ENCODE peak calls at places on chromosome 7, in six cellular contexts. One of them, this sample, is unnamed.

GRCh38 chr7:116899308-116899707 is 36.9 kb downstream of the CAPZA2 start:
- DNase-seq in lower lobe of right lung: no peak
- DNase-seq in transverse colon: no peak
- DNase-seq in neural progenitor cell: no peak
- DNase-seq in WERI-Rb-1: no peak
- DNase-seq in mesendoderm: peak; percentile 4
- DNase-seq in this sample: no peak

GRCh38 chr7:139714163-139714901 is 63.5 kb downstream of the HIPK2 start:
- DNase-seq in neural progenitor cell: peak; percentile 26
- DNase-seq in WERI-Rb-1: no peak
- DNase-seq in mesendoderm: peak; percentile 67
- DNase-seq in transverse colon: peak; percentile 54
- DNase-seq in lower lobe of right lung: peak; percentile 81
- DNase-seq in this sample: no peak

GRCh38 chr7:99126921-99127553 is 16.9 kb downstream of the SMURF1 start:
- DNase-seq in mesendoderm: peak; percentile 64
- DNase-seq in neural progenitor cell: no peak
- DNase-seq in WERI-Rb-1: no peak
- DNase-seq in lower lobe of right lung: peak; percentile 72
- DNase-seq in transverse colon: no peak
- DNase-seq in this sample: no peak

GRCh38 chr7:148584154-148584827 is 6.3 kb upstream of the C7orf33 start:
- DNase-seq in mesendoderm: no peak
- DNase-seq in WERI-Rb-1: no peak
- DNase-seq in transverse colon: no peak
- DNase-seq in neural progenitor cell: no peak
- DNase-seq in lower lobe of right lung: no peak
- DNase-seq in this sample: no peak

GRCh38 chr7:28136420-28136819 is 44.2 kb downstream of the JAZF1 start:
- DNase-seq in lower lobe of right lung: no peak
- DNase-seq in mesendoderm: no peak
- DNase-seq in WERI-Rb-1: no peak
- DNase-seq in transverse colon: no peak
- DNase-seq in neural progenitor cell: no peak
- DNase-seq in this sample: no peak

GRCh38 chr7:55309040-55309991 is 55.8 kb upstream of the LANCL2 start:
- DNase-seq in WERI-Rb-1: no peak
- DNase-seq in neural progenitor cell: no peak
- DNase-seq in transverse colon: peak; percentile 11
- DNase-seq in lower lobe of right lung: peak; percentile 48
- DNase-seq in mesendoderm: no peak
- DNase-seq in this sample: no peak

GRCh38 chr7:17620588-17620987 is 319.7 kb downstream of the SNX13 start:
- DNase-seq in lower lobe of right lung: no peak
- DNase-seq in WERI-Rb-1: no peak
- DNase-seq in neural progenitor cell: no peak
- DNase-seq in transverse colon: no peak
- DNase-seq in mesendoderm: no peak
- DNase-seq in this sample: no peak

GRCh38 chr7:45457591-45457990 is 116.6 kb upstream of the ADCY1 start:
- DNase-seq in mesendoderm: no peak
- DNase-seq in neural progenitor cell: no peak
- DNase-seq in transverse colon: no peak
- DNase-seq in WERI-Rb-1: no peak
- DNase-seq in lower lobe of right lung: no peak
- DNase-seq in this sample: no peak

GRCh38 chr7:87413951-87414381 is 61.5 kb downstream of the ABCB4 start:
- DNase-seq in mesendoderm: no peak
- DNase-seq in neural progenitor cell: peak; percentile 84
- DNase-seq in transverse colon: no peak
- DNase-seq in WERI-Rb-1: peak; percentile 76
- DNase-seq in lower lobe of right lung: no peak
- DNase-seq in this sample: peak; percentile 32

GRCh38 chr7:137878333-137878961 is 31.7 kb upstream of the DGKI start:
- DNase-seq in transverse colon: peak; percentile 55
- DNase-seq in WERI-Rb-1: peak; percentile 45
- DNase-seq in mesendoderm: peak; percentile 21
- DNase-seq in lower lobe of right lung: peak; percentile 56
- DNase-seq in neural progenitor cell: no peak
- DNase-seq in this sample: no peak

GRCh38 chr7:104415700-104416099 is 87.3 kb downstream of the LHFPL3 start:
- DNase-seq in WERI-Rb-1: peak; percentile 19
- DNase-seq in lower lobe of right lung: no peak
- DNase-seq in transverse colon: no peak
- DNase-seq in mesendoderm: peak; percentile 18
- DNase-seq in neural progenitor cell: no peak
- DNase-seq in this sample: no peak

GRCh38 chr7:108686494-108686893 is 116.8 kb downstream of the DNAJB9 start:
- DNase-seq in WERI-Rb-1: no peak
- DNase-seq in mesendoderm: no peak
- DNase-seq in lower lobe of right lung: no peak
- DNase-seq in transverse colon: no peak
- DNase-seq in neural progenitor cell: no peak
- DNase-seq in this sample: no peak

GRCh38 chr7:94657771-94658693 is 2.1 kb upstream of the SGCE start:
- DNase-seq in transverse colon: peak; percentile 96
- DNase-seq in lower lobe of right lung: peak; percentile 96
- DNase-seq in WERI-Rb-1: peak; percentile 97
- DNase-seq in neural progenitor cell: peak; percentile 97
- DNase-seq in mesendoderm: peak; percentile 99
- DNase-seq in this sample: peak; percentile 93

GRCh38 chr7:104133238-104133637 is 74.6 kb downstream of the ORC5 start:
- DNase-seq in neural progenitor cell: no peak
- DNase-seq in lower lobe of right lung: no peak
- DNase-seq in WERI-Rb-1: no peak
- DNase-seq in transverse colon: no peak
- DNase-seq in mesendoderm: no peak
- DNase-seq in this sample: no peak

GRCh38 chr7:157019718-157020451 is 9.4 kb upstream of the MNX1 start:
- DNase-seq in neural progenitor cell: peak; percentile 43
- DNase-seq in WERI-Rb-1: no peak
- DNase-seq in transverse colon: no peak
- DNase-seq in lower lobe of right lung: no peak
- DNase-seq in mesendoderm: no peak
- DNase-seq in this sample: no peak
- H3K27me3 ChIP-seq in neural progenitor cell: peaks cover 100% of the 10 kb centered on the region
- H3K27me3 ChIP-seq in WERI-Rb-1: no peaks in the 10 kb centered on the region
- H3K27me3 ChIP-seq in transverse colon: peaks cover 100% of the 10 kb centered on the region
- H3K27me3 ChIP-seq in lower lobe of right lung: peaks cover 100% of the 10 kb centered on the region
- H3K27me3 ChIP-seq in mesendoderm: peaks cover 91% of the 10 kb centered on the region
- H3K27me3 ChIP-seq in this sample: peaks cover 96% of the 10 kb centered on the region

DNA sequence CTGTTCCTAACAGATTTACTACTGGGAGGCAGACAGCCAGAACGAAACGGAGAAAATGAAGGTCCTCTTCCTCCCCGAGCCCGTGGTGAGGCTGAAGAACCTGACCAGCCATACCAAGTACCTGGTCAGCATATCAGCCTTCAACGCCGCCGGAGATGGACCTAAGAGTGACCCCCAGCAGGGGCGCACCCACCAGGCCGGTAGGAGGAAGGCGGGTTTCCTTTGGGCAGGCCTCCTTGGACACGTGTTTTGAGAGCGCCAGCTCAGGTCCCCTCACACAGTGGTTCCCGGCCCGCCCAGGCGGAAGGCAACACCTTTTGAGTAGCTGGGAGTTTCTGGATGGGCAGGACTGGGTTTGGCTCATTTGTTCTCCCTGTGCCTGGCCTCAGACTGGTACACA is 474.0 kb upstream of the FOXK1 start:
- DNase-seq in WERI-Rb-1: no peak
- DNase-seq in lower lobe of right lung: no peak
- DNase-seq in mesendoderm: no peak
- DNase-seq in neural progenitor cell: no peak
- DNase-seq in transverse colon: no peak
- DNase-seq in this sample: no peak
- H3K27me3 ChIP-seq in WERI-Rb-1: no peaks in the 10 kb centered on the region
- H3K27me3 ChIP-seq in lower lobe of right lung: no peaks in the 10 kb centered on the region
- H3K27me3 ChIP-seq in mesendoderm: no peaks in the 10 kb centered on the region
- H3K27me3 ChIP-seq in neural progenitor cell: no peaks in the 10 kb centered on the region
- H3K27me3 ChIP-seq in transverse colon: no peaks in the 10 kb centered on the region
- H3K27me3 ChIP-seq in this sample: peaks cover 4% of the 10 kb centered on the region

GRCh38 chr7:25863727-25864116 is 288.3 kb upstream of the NFE2L3 start:
- DNase-seq in neural progenitor cell: no peak
- DNase-seq in WERI-Rb-1: no peak
- DNase-seq in mesendoderm: no peak
- DNase-seq in lower lobe of right lung: no peak
- DNase-seq in transverse colon: no peak
- DNase-seq in this sample: no peak

GRCh38 chr7:25864511-25864910 is 287.5 kb upstream of the NFE2L3 start:
- DNase-seq in WERI-Rb-1: no peak
- DNase-seq in mesendoderm: no peak
- DNase-seq in neural progenitor cell: no peak
- DNase-seq in transverse colon: no peak
- DNase-seq in lower lobe of right lung: no peak
- DNase-seq in this sample: no peak

GRCh38 chr7:25862254-25862992 is 289.6 kb upstream of the NFE2L3 start:
- DNase-seq in WERI-Rb-1: peak; percentile 100
- DNase-seq in neural progenitor cell: peak; percentile 100
- DNase-seq in mesendoderm: peak; percentile 100
- DNase-seq in transverse colon: peak; percentile 99
- DNase-seq in lower lobe of right lung: peak; percentile 90
- DNase-seq in this sample: peak; percentile 100

GRCh38 chr7:25862993-25863726 is 288.8 kb upstream of the NFE2L3 start:
- DNase-seq in lower lobe of right lung: no peak
- DNase-seq in transverse colon: no peak
- DNase-seq in mesendoderm: no peak
- DNase-seq in WERI-Rb-1: no peak
- DNase-seq in neural progenitor cell: no peak
- DNase-seq in this sample: no peak

DNA sequence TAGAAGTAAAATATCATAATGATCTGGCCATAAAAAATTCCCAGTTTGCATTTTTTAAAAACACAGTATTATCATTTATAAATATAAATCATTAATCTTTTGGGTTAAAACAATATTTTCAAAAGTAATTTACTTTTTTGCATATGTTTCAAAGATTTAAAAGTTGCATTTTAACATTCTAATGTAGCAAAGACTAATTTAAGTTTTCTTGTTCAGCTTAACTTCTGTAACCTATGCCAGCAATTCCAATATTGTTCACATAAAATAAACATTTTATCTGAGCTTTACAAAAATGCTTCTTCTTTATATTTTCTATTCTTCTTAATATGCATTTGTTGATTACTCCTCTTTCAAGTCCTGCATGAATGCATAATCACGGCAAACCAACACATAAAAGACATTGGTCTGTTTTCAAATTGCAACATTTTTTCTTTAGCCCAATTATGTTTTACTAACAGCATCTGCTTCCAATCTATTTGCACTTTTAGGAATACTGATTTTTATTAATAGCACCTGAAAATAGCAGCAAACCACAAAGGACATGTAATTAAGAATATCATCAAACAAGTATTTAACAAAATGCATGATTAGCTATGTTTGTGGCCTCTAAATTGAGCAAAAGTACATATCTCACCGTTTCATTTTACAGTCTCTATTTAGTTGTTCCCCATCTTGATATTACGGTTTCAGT is 286.9 kb upstream of the NFE2L3 start:
- DNase-seq in mesendoderm: no peak
- DNase-seq in lower lobe of right lung: no peak
- DNase-seq in WERI-Rb-1: no peak
- DNase-seq in transverse colon: no peak
- DNase-seq in neural progenitor cell: no peak
- DNase-seq in this sample: no peak
- H3K27me3 ChIP-seq in mesendoderm: peaks cover 10% of the 10 kb centered on the region
- H3K27me3 ChIP-seq in lower lobe of right lung: peaks cover 100% of the 10 kb centered on the region
- H3K27me3 ChIP-seq in WERI-Rb-1: no peaks in the 10 kb centered on the region
- H3K27me3 ChIP-seq in transverse colon: peaks cover 100% of the 10 kb centered on the region
- H3K27me3 ChIP-seq in neural progenitor cell: peaks cover 92% of the 10 kb centered on the region
- H3K27me3 ChIP-seq in this sample: peaks cover 72% of the 10 kb centered on the region

DNA sequence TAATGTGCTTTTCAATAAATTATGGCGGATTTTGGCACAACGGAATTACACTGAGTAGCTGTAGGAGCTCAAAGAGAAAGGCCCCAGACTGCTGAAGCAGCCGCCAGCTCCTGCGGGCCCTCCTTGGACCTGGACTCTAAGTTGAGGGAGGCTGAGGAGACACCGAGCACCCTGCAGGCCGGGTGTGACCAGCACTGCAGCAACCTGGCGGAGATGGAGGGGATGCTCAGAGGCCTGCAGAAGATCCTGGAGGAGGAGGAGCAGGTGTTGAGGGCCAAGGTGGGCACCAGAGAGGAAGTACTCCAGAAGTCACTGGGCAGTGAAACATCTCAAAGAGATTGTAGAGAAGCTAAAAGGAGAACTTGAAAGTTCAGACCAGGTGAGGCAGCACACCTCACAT is 33.0 kb upstream of the POM121L12 start:
- DNase-seq in WERI-Rb-1: no peak
- DNase-seq in transverse colon: no peak
- DNase-seq in neural progenitor cell: no peak
- DNase-seq in lower lobe of right lung: no peak
- DNase-seq in mesendoderm: no peak
- DNase-seq in this sample: no peak
- H3K27me3 ChIP-seq in WERI-Rb-1: no peaks in the 10 kb centered on the region
- H3K27me3 ChIP-seq in transverse colon: no peaks in the 10 kb centered on the region
- H3K27me3 ChIP-seq in neural progenitor cell: no peaks in the 10 kb centered on the region
- H3K27me3 ChIP-seq in lower lobe of right lung: no peaks in the 10 kb centered on the region
- H3K27me3 ChIP-seq in mesendoderm: no peaks in the 10 kb centered on the region
- H3K27me3 ChIP-seq in this sample: no peaks in the 10 kb centered on the region

DNA sequence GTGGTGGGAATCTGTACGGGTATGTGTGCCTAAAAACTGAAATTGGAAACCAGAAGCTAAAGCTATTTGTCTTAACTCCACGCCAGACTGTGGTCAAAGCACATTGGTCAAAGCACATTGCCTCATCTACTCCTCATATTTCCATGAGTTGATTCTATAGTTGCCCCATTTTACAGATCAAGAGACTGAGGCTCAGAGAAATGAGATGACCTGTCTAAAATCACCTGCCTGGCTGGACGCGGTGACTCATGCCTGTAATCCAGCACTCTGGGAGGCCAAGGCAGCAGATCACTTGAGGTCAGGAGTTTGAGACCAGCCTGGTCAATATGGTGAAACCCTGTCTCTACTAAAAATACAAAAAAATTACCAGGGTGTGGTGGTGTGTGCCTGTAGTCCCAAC is 21.7 kb upstream of the MNX1 start:
- DNase-seq in transverse colon: no peak
- DNase-seq in lower lobe of right lung: no peak
- DNase-seq in WERI-Rb-1: no peak
- DNase-seq in mesendoderm: no peak
- DNase-seq in neural progenitor cell: no peak
- DNase-seq in this sample: no peak
- H3K27me3 ChIP-seq in transverse colon: peaks cover 82% of the 10 kb centered on the region
- H3K27me3 ChIP-seq in lower lobe of right lung: peaks cover 56% of the 10 kb centered on the region
- H3K27me3 ChIP-seq in WERI-Rb-1: no peaks in the 10 kb centered on the region
- H3K27me3 ChIP-seq in mesendoderm: no peaks in the 10 kb centered on the region
- H3K27me3 ChIP-seq in neural progenitor cell: peaks cover 84% of the 10 kb centered on the region
- H3K27me3 ChIP-seq in this sample: no peaks in the 10 kb centered on the region

GRCh38 chr7:153543232-153543631 is 509.0 kb upstream of the DPP6 start:
- DNase-seq in mesendoderm: no peak
- DNase-seq in neural progenitor cell: no peak
- DNase-seq in transverse colon: no peak
- DNase-seq in lower lobe of right lung: no peak
- DNase-seq in WERI-Rb-1: no peak
- DNase-seq in this sample: no peak
- H3K27me3 ChIP-seq in mesendoderm: no peaks in the 10 kb centered on the region
- H3K27me3 ChIP-seq in neural progenitor cell: no peaks in the 10 kb centered on the region
- H3K27me3 ChIP-seq in transverse colon: no peaks in the 10 kb centered on the region
- H3K27me3 ChIP-seq in lower lobe of right lung: no peaks in the 10 kb centered on the region
- H3K27me3 ChIP-seq in WERI-Rb-1: peaks cover 78% of the 10 kb centered on the region
- H3K27me3 ChIP-seq in this sample: no peaks in the 10 kb centered on the region

This sample was measured in foreskin keratinocyte.